ENCODE peak calls at places on chromosomes 3 and 15, in eight cellular contexts. R is HFFc6, A is Caco-2, Y is cardiac fibroblast, G is SK-N-SH, C is GM23338, P is type B pancreatic cell, B is B cell. L is an unnamed sample.

GRCh38 chr3:30084971-30085403 is 521.4 kb upstream of the TGFBR2 start:
- DNase-seq in R (no peak), A (no peak), Y (no peak), G (no peak), C (peak), P (no peak), B (no peak), L (no peak)

GRCh38 chr3:49609815-49610214 is 55.5 kb downstream of the BSN start:
- DNase-seq in R (no peak), A (no peak), Y (no peak), G (peak), C (no peak), P (peak), B (no peak), L (no peak)

GRCh38 chr3:9402410-9403228 is 5.2 kb downstream of the SETD5 start:
- DNase-seq in R (no peak), A (peak), Y (peak), G (peak), C (peak), P (no peak), B (no peak), L (peak)

GRCh38 chr15:52445553-52445952 is 83.1 kb downstream of the MYO5A start:
- DNase-seq in R (no peak), A (no peak), Y (no peak), G (no peak), C (no peak), P (no peak), B (no peak), L (peak)

GRCh38 chr3:55160241-55160877 is 232.5 kb upstream of the LRTM1 start:
- DNase-seq in R (peak), A (no peak), Y (peak), G (no peak), C (no peak), P (no peak), B (no peak), L (peak)

GRCh38 chr15:85704720-85705119 is 90.0 kb downstream of the KLHL25 start:
- DNase-seq in R (no peak), A (no peak), Y (peak), G (no peak), C (no peak), P (no peak), B (no peak), L (peak)

GRCh38 chr3:188926741-188927650 is 244.8 kb upstream of the TPRG1 start:
- DNase-seq in R (no peak), A (no peak), Y (no peak), G (no peak), C (no peak), P (no peak), B (no peak), L (no peak)

GRCh38 chr3:159894386-159894785 is 94.2 kb upstream of the IL12A start:
- DNase-seq in R (no peak), A (no peak), Y (no peak), G (no peak), C (no peak), P (no peak), B (no peak), L (no peak)

GRCh38 chr3:38098376-38098723 is 38.6 kb downstream of the ACAA1 start:
- DNase-seq in R (no peak), A (no peak), Y (no peak), G (no peak), C (no peak), P (no peak), B (no peak), L (no peak)

GRCh38 chr15:68561146-68561545 is 17.6 kb upstream of the CORO2B start:
- DNase-seq in R (no peak), A (peak), Y (no peak), G (no peak), C (no peak), P (no peak), B (no peak), L (no peak)

GRCh38 chr3:107516475-107516874 is 6.3 kb upstream of the BBX start:
- DNase-seq in R (no peak), A (no peak), Y (no peak), G (no peak), C (no peak), P (no peak), B (no peak), L (no peak)

GRCh38 chr3:185200639-185201038 is 47.8 kb upstream of the C3orf70 start:
- DNase-seq in R (peak), A (no peak), Y (peak), G (no peak), C (no peak), P (no peak), B (no peak), L (peak)

GRCh38 chr3:141384157-141384556 is 15.9 kb downstream of the ZBTB38 start:
- DNase-seq in R (peak), A (no peak), Y (no peak), G (no peak), C (no peak), P (no peak), B (no peak), L (peak)

GRCh38 chr3:123880998-123881561 is 3.1 kb downstream of the MYLK start:
- DNase-seq in R (peak), A (peak), Y (peak), G (peak), C (peak), P (no peak), B (no peak), L (peak)

GRCh38 chr3:123877466-123877865 is 6.7 kb downstream of the MYLK start:
- DNase-seq in R (no peak), A (no peak), Y (no peak), G (no peak), C (no peak), P (no peak), B (no peak), L (no peak)

GRCh38 chr3:123877965-123878364 is 6.2 kb downstream of the MYLK start:
- DNase-seq in R (no peak), A (no peak), Y (no peak), G (no peak), C (no peak), P (no peak), B (no peak), L (no peak)

GRCh38 chr3:123878807-123879206 is 5.3 kb downstream of the MYLK start:
- DNase-seq in R (no peak), A (no peak), Y (no peak), G (no peak), C (no peak), P (no peak), B (no peak), L (no peak)

GRCh38 chr3:123876858-123877257 is 7.3 kb downstream of the MYLK start:
- DNase-seq in R (no peak), A (no peak), Y (no peak), G (no peak), C (peak), P (no peak), B (no peak), L (no peak)
- TF ChIP-seq CTCF in R (peak), A (peak), Y (peak), G (peak), C (peak), P (peak), B (no peak), L (peak)

DNA sequence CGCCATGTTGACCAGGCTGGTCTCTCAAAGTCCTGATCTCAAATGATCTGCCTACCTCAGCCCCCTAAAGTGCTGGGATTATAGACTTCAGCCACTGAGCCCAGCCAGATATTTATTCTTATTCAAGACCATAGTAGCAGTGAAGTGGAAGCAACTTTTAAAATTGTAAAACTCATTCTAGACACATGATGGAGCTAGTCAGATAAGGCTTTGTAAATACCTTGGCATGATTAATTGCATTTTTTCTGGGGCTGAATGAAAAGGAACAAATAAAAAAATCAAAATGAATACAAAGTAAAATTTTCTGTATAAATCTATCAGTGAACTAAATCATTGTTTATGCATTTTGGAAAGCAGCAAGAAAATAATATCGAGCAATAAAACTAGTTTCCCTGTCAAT is 4.1 kb upstream of the MYO1E start:
- DNase-seq in R (peak), A (no peak), Y (peak), G (no peak), C (no peak), P (no peak), B (no peak), L (no peak)
- TF ChIP-seq CTCF in R (peak), A (no peak), Y (no peak), G (peak), C (peak), P (no peak), B (peak), L (no peak)

DNA sequence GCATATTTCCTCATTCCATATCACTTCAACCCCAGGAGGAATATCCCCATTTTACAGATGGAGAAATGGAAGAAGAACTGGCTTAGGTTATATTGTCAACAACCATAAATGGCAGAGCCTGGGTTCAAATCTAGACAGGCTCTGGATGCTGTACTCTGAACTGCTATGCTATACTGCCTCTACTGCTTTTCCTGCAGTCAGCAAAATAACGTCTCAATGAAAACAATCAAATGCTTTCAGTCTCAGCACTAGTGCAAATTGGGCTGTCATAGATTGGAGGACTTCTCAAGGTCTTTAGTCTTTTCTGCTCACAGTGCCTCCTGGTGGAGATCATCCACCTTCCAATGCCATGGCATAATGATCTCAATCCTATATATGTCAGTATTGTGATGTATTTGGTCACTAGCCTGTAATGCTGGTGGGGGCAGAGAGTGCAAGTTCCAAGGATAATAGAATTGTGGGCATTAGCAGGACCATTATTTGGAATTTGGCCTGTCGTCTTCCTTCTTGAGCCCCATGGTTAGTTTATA is 285.0 kb downstream of the CLSTN2 start:
- DNase-seq in R (no peak), A (no peak), Y (no peak), G (no peak), C (peak), P (no peak), B (no peak), L (no peak)
- TF ChIP-seq CTCF in R (no peak), A (no peak), Y (no peak), G (no peak), C (peak), P (peak), B (no peak), L (peak)

DNA sequence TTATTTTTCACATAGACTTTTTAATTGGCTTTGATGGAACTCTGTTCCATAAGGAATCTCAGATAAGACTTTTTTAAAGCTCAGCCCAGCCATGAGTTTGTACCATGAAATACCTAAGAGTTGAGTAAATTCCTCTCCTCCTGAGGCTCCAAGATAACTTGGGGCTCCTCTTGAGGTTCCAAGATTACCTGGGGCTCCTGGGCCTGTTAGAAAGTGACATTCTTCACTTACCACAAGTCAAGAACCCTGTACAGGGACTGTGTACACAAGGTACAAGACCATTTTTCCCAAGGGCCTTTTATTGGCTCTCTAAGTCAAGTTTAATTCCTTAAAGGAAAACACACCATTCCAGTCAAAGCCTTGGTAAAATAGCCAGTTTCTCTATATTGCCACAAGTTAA is 111.3 kb upstream of the PRR20G start:
- DNase-seq in R (no peak), A (no peak), Y (no peak), G (no peak), C (no peak), P (no peak), B (no peak), L (no peak)
- TF ChIP-seq CTCF in R (no peak), A (no peak), Y (no peak), G (no peak), C (no peak), P (no peak), B (no peak), L (no peak)

GRCh38 chr15:88477885-88478284 is 10.4 kb downstream of the MRPS11 start:
- DNase-seq in R (no peak), A (no peak), Y (no peak), G (no peak), C (no peak), P (no peak), B (no peak), L (no peak)
- TF ChIP-seq CTCF in R (no peak), A (no peak), Y (no peak), G (no peak), C (no peak), P (no peak), B (no peak), L (no peak)

GRCh38 chr3:127759826-127760225 is 62.5 kb downstream of the MGLL start:
- DNase-seq in R (no peak), A (no peak), Y (no peak), G (no peak), C (no peak), P (no peak), B (no peak), L (no peak)

GRCh38 chr3:127760361-127760760 is 62.0 kb downstream of the MGLL start:
- DNase-seq in R (no peak), A (no peak), Y (no peak), G (no peak), C (no peak), P (no peak), B (no peak), L (no peak)

GRCh38 chr3:127762787-127763105 is 59.6 kb downstream of the MGLL start:
- DNase-seq in R (no peak), A (no peak), Y (no peak), G (no peak), C (no peak), P (no peak), B (no peak), L (no peak)

GRCh38 chr3:127762077-127762786 is 60.1 kb downstream of the MGLL start:
- DNase-seq in R (no peak), A (no peak), Y (peak), G (no peak), C (no peak), P (no peak), B (no peak), L (no peak)

GRCh38 chr3:127761101-127761802 is 61.1 kb downstream of the MGLL start:
- DNase-seq in R (no peak), A (no peak), Y (no peak), G (no peak), C (no peak), P (no peak), B (no peak), L (no peak)
- TF ChIP-seq CTCF in R (peak), A (no peak), Y (no peak), G (no peak), C (no peak), P (no peak), B (no peak), L (no peak)

DNA sequence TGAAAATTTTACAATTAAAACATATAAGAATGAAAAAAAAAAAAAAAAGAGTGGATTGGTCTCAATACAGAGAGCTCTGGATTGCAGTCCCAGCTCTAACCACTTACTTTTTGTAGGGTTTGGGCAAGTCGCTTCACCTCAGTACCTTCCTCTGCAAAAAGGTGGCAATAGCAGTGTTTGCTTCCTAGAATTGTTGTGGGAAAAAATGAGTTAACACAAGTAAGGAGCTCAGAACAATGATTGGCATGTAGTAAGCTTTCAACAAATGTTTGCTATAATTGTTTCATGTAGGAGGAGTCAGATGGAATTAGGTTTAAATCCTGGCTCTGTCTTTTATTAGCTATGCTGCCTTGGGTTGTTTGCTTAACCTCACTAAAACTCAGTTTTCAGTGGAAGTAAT is 425.2 kb upstream of the TBL1XR1 start:
- DNase-seq in R (no peak), A (no peak), Y (no peak), G (no peak), C (peak), P (no peak), B (no peak), L (no peak)
- TF ChIP-seq CTCF in R (peak), A (no peak), Y (no peak), G (no peak), C (no peak), P (no peak), B (no peak), L (no peak)

GRCh38 chr15:79218588-79219200 is 63.8 kb upstream of the ANKRD34C start:
- DNase-seq in R (peak), A (no peak), Y (peak), G (peak), C (peak), P (no peak), B (no peak), L (peak)
- TF ChIP-seq CTCF in R (peak), A (peak), Y (peak), G (peak), C (peak), P (peak), B (no peak), L (peak)

GRCh38 chr3:187196573-187197094 is 652 bp upstream of the RTP1 start:
- DNase-seq in R (no peak), A (no peak), Y (no peak), G (no peak), C (no peak), P (no peak), B (no peak), L (no peak)
- TF ChIP-seq CTCF in R (no peak), A (no peak), Y (no peak), G (no peak), C (no peak), P (no peak), B (no peak), L (no peak)

L was measured in fibroblast of mammary gland.